ENCODE peak calls at places on chromosomes 5 and 9, in seven cellular contexts. F is AG10803; Y is GM23248; A is GM23338; X is epithelial cell of esophagus; Z is right lobe of liver; O is stimulated activated CD4-positive, alpha-beta T cell treated with anti-CD3 and anti-CD28 coated beads, Interleukin-12 subunit alpha, Interleukin-12 subunit beta, amount 100 ng/mL, for 24 hours. B is an unnamed sample.

GRCh38 chr5:115543365-115543700 is 1.2 kb downstream of the FEM1C start:
- DNase-seq in Y (peak), X (no peak), O (no peak), A (no peak), F (no peak), Z (no peak), B (no peak)

GRCh38 chr9:3760031-3760430 is 234.2 kb upstream of the RFX3 start:
- DNase-seq in Z (no peak), F (no peak), A (peak), X (peak), O (no peak), Y (no peak), B (no peak)

GRCh38 chr9:12718482-12719026 is 25.4 kb downstream of the TYRP1 start:
- DNase-seq in F (peak), Z (no peak), X (peak), A (peak), Y (peak), O (no peak), B (no peak)

GRCh38 chr5:72510610-72511121 is 3.5 kb upstream of the ZNF366 start:
- DNase-seq in F (peak), Y (peak), X (peak), O (no peak), A (no peak), Z (no peak), B (no peak)

GRCh38 chr5:11023970-11024369 is 262.9 kb upstream of the DAP start:
- DNase-seq in Y (no peak), O (no peak), F (no peak), Z (no peak), X (no peak), A (no peak), B (no peak)

GRCh38 chr9:35756743-35757526 is 2.9 kb upstream of the MSMP start:
- DNase-seq in X (peak), F (no peak), Y (peak), O (no peak), A (peak), Z (peak), B (peak)

GRCh38 chr5:73378070-73378469 is 70.5 kb downstream of the FOXD1 start:
- DNase-seq in X (no peak), Y (no peak), Z (no peak), F (no peak), A (peak), O (no peak), B (no peak)

GRCh38 chr5:79865588-79865987 is 125.5 kb downstream of the MTX3 start:
- DNase-seq in A (no peak), O (no peak), X (no peak), Y (no peak), Z (no peak), F (no peak), B (no peak)

GRCh38 chr9:36263662-36264061 is 5.4 kb upstream of the GNE start:
- DNase-seq in A (no peak), O (no peak), X (no peak), Z (no peak), Y (no peak), F (no peak), B (no peak)

GRCh38 chr5:132260051-132260450 is 2.6 kb downstream of the PDLIM4 start:
- DNase-seq in Z (no peak), X (peak), F (no peak), O (no peak), Y (peak), A (no peak), B (no peak)

B was measured in activated naive CD8-positive, alpha-beta T cell treated with anti-CD3 and anti-CD28 coated beads, Interleukin-2, amount 50 U/mL, for 16 hours.